ENCODE peak calls at places on chromosomes 11 and 22, in nine cellular contexts. C, K, I, Z, V, D, F, X and Y are unnamed samples.

GRCh38 chr11:129846508-129847335 is 31.1 kb downstream of the TMEM45B start:
- DNase-seq in I (peak), D (peak), Z (peak), X (peak), V (no peak), C (no peak), F (no peak), K (no peak), Y (peak)

GRCh38 chr22:46149998-46150549 is at the start of gene PPARA:
- DNase-seq in K (peak), Z (peak), X (peak), I (peak), C (peak), D (peak), V (peak), F (peak), Y (peak)

GRCh38 chr11:103051158-103051801 is 40.7 kb downstream of the DCUN1D5 start:
- DNase-seq in C (no peak), I (no peak), X (no peak), V (no peak), D (no peak), K (no peak), Z (no peak), F (no peak), Y (no peak)

GRCh38 chr11:34302046-34302921 is 55.5 kb downstream of the ABTB2 start:
- DNase-seq in K (no peak), D (no peak), C (no peak), F (peak), V (no peak), X (no peak), I (peak), Z (peak), Y (no peak)

GRCh38 chr22:37905534-37906363 is at the start of gene MICALL1:
- DNase-seq in X (peak), I (peak), C (no peak), F (peak), V (peak), D (peak), Z (no peak), K (peak), Y (no peak)

GRCh38 chr22:23158516-23159286 is 13.4 kb downstream of the RAB36 start:
- DNase-seq in X (no peak), V (no peak), C (no peak), K (no peak), Z (no peak), F (no peak), I (no peak), D (no peak), Y (no peak)

GRCh38 chr11:128279861-128280260 is 307.5 kb downstream of the ETS1 start:
- DNase-seq in V (no peak), D (no peak), Z (no peak), I (peak), C (no peak), X (no peak), F (no peak), K (no peak), Y (no peak)

GRCh38 chr22:37428649-37429586 is 1.6 kb upstream of the ELFN2 start:
- DNase-seq in F (peak), K (peak), C (no peak), V (peak), I (no peak), Z (no peak), D (peak), X (peak), Y (peak)

GRCh38 chr11:17859552-17859951 is 125.0 kb downstream of the KCNC1 start:
- DNase-seq in F (no peak), D (no peak), Z (no peak), C (no peak), V (no peak), X (no peak), I (no peak), K (no peak), Y (no peak)

GRCh38 chr11:21567628-21568290 is 625.1 kb upstream of the ANO5 start:
- DNase-seq in K (no peak), I (peak), C (no peak), F (no peak), V (no peak), Z (no peak), X (no peak), D (peak), Y (no peak)

GRCh38 chr22:44450503-44450902 is 47.5 kb downstream of the RTL6 start:
- DNase-seq in F (no peak), D (no peak), K (no peak), C (no peak), X (no peak), I (no peak), Z (no peak), V (no peak), Y (no peak)

GRCh38 chr11:6745018-6745417 is 26.8 kb downstream of the OR2AG2 start:
- DNase-seq in V (no peak), D (no peak), Z (no peak), C (no peak), F (no peak), I (no peak), X (no peak), K (no peak), Y (no peak)